ENCODE peak calls at places on chromosome 17, in eight cellular contexts. V is tibial artery, F is progenitor cell of endocrine pancreas, T is neural crest cell, W is thoracic aorta, I is AG09309, J is kidney epithelial cell, C is WERI-Rb-1. O is an unnamed sample.

GRCh38 chr17:60102632-60103047 is 23.9 kb upstream of the HEATR6 start:
- DNase-seq in V (peak), F (no peak), W (no peak), T (no peak), I (no peak), J (no peak), C (no peak), O (peak)

GRCh38 chr17:45440161-45440859 is 7.6 kb upstream of the ARHGAP27 start:
- DNase-seq in C (no peak), T (no peak), V (no peak), F (no peak), I (no peak), J (no peak), W (no peak), O (peak)

GRCh38 chr17:10251212-10251948 is 53.0 kb upstream of the GAS7 start:
- DNase-seq in T (no peak), V (no peak), J (no peak), C (no peak), F (no peak), W (no peak), I (no peak), O (peak)

GRCh38 chr17:73400915-73401545 is 89.2 kb upstream of the CDC42EP4 start:
- DNase-seq in T (no peak), W (no peak), I (no peak), F (no peak), V (no peak), J (no peak), C (no peak), O (no peak)

GRCh38 chr17:55144518-55144917 is 120.2 kb upstream of the HLF start:
- DNase-seq in I (no peak), W (no peak), V (no peak), J (no peak), C (no peak), T (no peak), F (no peak), O (no peak)

GRCh38 chr17:77531002-77531401 is 390.2 kb downstream of the SEC14L1 start:
- DNase-seq in F (no peak), I (no peak), V (no peak), T (no peak), W (no peak), C (no peak), J (no peak), O (no peak)

GRCh38 chr17:42050360-42051012 is at the start of gene C17orf113:
- DNase-seq in T (peak), V (peak), C (peak), J (no peak), W (no peak), F (peak), I (no peak), O (peak)

GRCh38 chr17:4739122-4740024 is at the start of the genes CXCL16 and ZMYND15:
- DNase-seq in T (peak), I (no peak), V (peak), J (no peak), C (peak), W (no peak), F (peak), O (peak)

GRCh38 chr17:14813649-14814048 is 451.5 kb downstream of the PMP22 start:
- DNase-seq in J (no peak), W (no peak), F (no peak), C (peak), I (no peak), V (no peak), T (no peak), O (no peak)

GRCh38 chr17:79974786-79975497 is 60.7 kb downstream of the TBC1D16 start:
- DNase-seq in I (no peak), J (no peak), V (no peak), W (no peak), F (no peak), T (no peak), C (peak), O (no peak)
- TF ChIP-seq CTCF in I (peak), J (peak), V (no peak), W (no peak), F (peak), T (peak), C (peak), O (peak)

DNA sequence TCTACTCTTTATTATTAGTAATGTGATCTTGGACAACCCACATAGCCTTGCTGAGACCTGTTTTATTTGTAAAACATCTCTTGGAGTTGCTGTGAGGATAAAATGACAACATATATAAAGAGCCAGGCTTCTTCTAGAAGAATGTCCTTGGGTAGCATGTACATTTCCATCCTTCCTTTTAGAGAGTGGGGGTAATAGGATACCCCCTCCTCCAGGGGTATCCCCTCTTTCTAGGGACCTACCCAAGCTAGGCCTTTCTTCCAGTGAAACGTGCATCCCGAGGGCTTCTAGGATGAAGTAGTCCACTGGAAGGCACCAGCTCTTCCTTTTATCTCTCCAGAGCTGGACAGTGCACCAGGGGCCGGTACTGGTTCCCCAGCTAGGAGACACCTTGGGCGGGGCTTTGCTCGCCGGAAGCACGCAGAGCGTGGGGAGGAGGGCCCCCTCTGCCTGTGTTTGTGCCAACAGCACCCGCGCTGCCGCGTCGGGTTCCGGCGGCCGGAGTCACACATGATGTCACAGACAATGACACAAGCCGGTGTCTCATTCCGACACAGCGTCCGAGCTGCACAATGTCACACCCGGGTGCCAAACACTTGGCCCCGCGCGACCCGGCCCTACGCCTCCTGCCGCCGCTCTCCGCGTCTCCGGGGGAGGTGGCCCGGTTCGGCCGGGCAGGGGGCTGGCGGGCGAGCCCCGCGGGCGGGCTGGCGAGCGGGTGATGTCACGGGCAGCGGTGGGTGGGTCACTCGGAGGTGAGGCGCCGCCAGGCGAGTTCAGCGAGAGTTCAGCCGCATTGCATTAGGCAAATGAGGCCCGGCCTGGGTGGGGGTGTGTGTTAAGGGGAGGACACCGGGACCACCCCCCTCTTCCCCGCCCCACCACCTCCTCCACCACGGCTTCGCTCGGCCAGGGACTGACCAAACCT is 23.4 kb downstream of the GJD3 start:
- DNase-seq in I (no peak), C (peak), V (peak), F (peak), T (peak), W (peak), J (no peak), O (peak)
- TF ChIP-seq CTCF in I (no peak), C (peak), V (peak), F (peak), T (no peak), W (no peak), J (peak), O (no peak)

DNA sequence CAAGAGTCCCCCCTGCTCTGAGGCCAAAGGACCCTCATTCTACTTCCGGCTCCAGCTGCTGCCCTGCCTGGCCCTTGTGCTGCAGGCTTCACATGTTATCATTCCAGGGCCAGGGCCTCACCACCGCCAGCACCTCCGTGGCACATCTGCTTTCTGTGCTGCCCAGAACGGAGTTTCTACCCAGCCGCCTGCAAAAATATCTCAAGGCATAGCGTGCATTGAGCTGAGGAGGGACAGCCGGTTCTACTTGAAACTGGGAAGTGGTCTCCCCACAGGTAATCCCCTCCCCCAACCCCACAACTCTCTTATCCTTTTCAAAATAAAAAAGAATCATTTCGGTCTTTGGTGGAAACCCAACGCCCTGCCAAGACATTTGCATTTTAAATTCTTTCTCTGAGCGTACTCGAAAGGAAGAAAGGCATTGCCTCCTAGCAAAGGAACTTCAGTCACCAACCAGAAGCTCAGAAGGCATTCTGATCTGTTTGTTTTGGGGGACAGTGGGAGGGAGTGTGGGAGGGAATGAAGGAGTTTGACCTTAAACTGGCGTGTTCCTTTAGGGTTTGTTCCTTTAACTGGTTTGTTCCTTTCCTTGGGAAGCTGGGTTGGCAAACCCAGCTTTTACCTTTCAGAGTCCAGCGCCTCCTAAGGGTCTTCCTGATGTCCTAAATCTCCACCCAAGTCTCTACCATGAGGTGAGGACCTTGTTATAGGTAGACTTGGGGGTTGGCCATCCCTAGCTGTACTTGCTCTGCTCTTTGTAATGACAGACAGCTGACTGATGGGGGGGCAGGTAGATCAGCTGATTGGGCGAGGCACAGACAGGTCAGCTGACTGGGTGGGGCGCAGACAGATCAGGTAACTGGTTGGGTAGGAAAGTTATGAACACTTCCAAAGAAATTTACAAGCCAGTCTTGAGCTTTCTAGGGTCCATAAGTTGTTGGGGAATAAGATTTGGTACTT is 33.4 kb upstream of the PIK3R6 start:
- DNase-seq in W (no peak), I (no peak), J (no peak), C (no peak), F (no peak), T (no peak), V (no peak), O (no peak)
- TF ChIP-seq CTCF in W (no peak), I (no peak), J (no peak), C (no peak), F (no peak), T (no peak), V (no peak), O (no peak)

DNA sequence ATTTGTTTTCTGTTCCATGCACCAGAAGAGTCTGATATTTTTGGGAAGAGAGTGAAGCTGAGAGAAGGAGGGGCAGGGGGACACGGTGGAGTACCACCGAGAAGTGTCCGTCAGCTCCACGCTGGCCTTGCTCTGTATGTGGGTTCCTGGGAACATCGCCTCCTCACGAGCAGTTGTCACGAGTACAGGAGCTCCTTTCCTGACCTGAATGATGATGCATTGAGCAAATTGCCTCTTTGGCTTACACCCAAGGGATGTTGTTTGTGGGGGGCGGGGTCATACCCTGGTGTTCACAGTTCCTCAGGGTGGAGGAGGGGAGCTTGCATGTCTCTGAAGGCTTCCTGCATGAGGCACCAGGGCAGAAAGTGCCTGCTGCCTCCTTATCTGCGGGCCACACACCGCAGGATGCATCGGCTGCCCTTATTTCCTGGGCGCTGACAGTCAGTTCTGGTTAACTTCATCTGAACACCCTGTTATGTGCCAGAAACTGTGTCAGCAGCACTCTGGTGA is 36.2 kb downstream of the RGS9 start:
- DNase-seq in C (no peak), W (no peak), I (no peak), F (no peak), T (no peak), V (no peak), J (peak), O (no peak)
- TF ChIP-seq CTCF in C (no peak), W (no peak), I (no peak), F (no peak), T (no peak), V (no peak), J (no peak), O (no peak)

DNA sequence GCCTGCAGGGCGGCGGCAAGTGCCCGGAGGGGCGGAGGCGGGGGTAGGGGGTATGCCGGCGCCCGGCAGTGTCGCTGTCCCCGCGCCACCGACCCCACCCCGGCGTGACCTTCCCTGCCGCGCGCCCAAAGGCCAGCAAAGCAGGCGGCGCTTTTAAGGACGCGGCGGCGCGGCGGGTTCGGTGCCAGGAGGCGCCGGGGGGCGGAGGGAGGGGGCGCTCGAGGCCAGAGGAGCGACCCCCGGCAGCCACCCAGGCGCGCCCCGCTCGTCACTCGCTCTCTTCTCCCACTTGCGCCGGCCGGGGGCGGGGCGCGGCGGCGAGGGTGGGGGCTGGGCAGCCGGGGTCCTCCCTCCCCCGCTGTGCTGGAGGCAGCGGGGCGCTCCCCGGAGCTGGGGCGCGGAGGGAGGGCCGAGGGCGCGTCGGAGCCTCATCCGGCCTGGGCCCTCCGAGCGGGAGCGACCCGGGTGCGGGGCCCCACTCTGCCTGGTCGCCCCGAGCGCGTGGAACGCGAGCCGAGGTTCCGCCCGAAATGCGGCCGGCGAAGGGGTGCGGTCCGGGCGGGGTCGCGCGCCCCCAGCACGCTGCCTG is 8.5 kb upstream of the BAHCC1 start:
- DNase-seq in T (peak), I (no peak), F (peak), V (no peak), C (peak), J (no peak), W (no peak), O (no peak)
- TF ChIP-seq CTCF in T (no peak), I (no peak), F (peak), V (no peak), C (no peak), J (no peak), W (no peak), O (no peak)

GRCh38 chr17:59097876-59098275 is 8.8 kb downstream of the TRIM37 start:
- DNase-seq in C (no peak), I (no peak), W (no peak), T (no peak), V (no peak), F (no peak), J (no peak), O (no peak)

GRCh38 chr17:59093145-59093701 is 13.5 kb downstream of the TRIM37 start:
- DNase-seq in T (no peak), J (no peak), I (no peak), C (no peak), F (no peak), V (no peak), W (no peak), O (no peak)

GRCh38 chr17:59093702-59094231 is 12.9 kb downstream of the TRIM37 start:
- DNase-seq in J (peak), C (peak), V (peak), T (no peak), I (peak), W (no peak), F (no peak), O (no peak)

DNA sequence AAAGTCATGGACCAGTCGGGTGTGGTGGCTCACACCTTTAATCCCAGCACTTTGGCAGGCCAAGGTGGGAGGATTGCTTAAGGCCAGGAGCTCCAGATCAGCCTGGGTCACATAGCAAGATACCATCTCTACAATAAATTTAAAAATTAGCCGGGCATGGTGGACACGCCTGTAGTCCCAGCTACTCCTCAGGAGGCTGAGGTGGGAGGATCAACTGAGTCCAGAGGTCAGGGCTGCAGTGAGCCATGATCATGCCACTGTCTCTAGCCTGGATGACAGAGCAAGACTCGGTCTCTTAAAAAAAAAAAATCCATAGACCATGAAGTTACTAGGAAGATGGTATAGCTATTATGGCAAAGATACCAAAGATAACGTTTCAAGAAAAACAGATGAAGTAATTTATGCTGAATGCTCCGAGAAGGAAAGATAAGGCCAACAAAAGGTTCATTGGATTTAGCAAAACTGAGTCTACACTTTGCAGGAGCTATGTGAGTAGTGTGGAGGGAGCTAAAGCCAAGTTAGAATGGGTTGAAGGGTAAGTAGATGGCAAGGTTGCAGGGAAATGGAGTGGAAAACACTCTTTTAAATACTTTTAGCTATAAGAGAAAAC is 11.7 kb downstream of the TRIM37 start:
- DNase-seq in J (no peak), T (no peak), F (no peak), W (no peak), I (no peak), C (no peak), V (no peak), O (no peak)
- TF ChIP-seq CTCF in J (no peak), T (no peak), F (no peak), W (no peak), I (no peak), C (no peak), V (no peak), O (no peak)